ENCODE peak calls at places on chromosomes 2 and 18, in nine cellular contexts. One of them, this sample, is unnamed.

GRCh38 chr2:96788393-96789244 is 27.4 kb upstream of the CNNM3 start:
- DNase-seq in mucosa of descending colon: peak
- DNase-seq in suprapubic skin: no peak
- DNase-seq in stimulated activated CD4-positive, alpha-beta T cell treated with anti-CD3 and anti-CD28 coated beads, Interleukin-1b, Interleukin-23, amount 100 ng/mL, for 4 hours: no peak
- DNase-seq in cerebellar cortex: peak
- DNase-seq in activated naive CD4-positive, alpha-beta T cell: no peak
- DNase-seq in PC-9: peak
- DNase-seq in HuH-7.5: no peak
- DNase-seq in NCI-H1092 treated with DMSO at 0.1 percent for 48 hours: no peak
- DNase-seq in this sample: no peak

GRCh38 chr2:112033600-112033999 is 21.5 kb upstream of the TMEM87B start:
- DNase-seq in mucosa of descending colon: no peak
- DNase-seq in suprapubic skin: no peak
- DNase-seq in stimulated activated CD4-positive, alpha-beta T cell treated with anti-CD3 and anti-CD28 coated beads, Interleukin-1b, Interleukin-23, amount 100 ng/mL, for 4 hours: no peak
- DNase-seq in cerebellar cortex: no peak
- DNase-seq in activated naive CD4-positive, alpha-beta T cell: no peak
- DNase-seq in PC-9: peak
- DNase-seq in HuH-7.5: no peak
- DNase-seq in NCI-H1092 treated with DMSO at 0.1 percent for 48 hours: no peak
- DNase-seq in this sample: no peak

GRCh38 chr18:22093731-22094374 is 75.5 kb upstream of the GATA6 start:
- DNase-seq in mucosa of descending colon: no peak
- DNase-seq in suprapubic skin: no peak
- DNase-seq in stimulated activated CD4-positive, alpha-beta T cell treated with anti-CD3 and anti-CD28 coated beads, Interleukin-1b, Interleukin-23, amount 100 ng/mL, for 4 hours: no peak
- DNase-seq in cerebellar cortex: no peak
- DNase-seq in activated naive CD4-positive, alpha-beta T cell: no peak
- DNase-seq in PC-9: no peak
- DNase-seq in HuH-7.5: no peak
- DNase-seq in NCI-H1092 treated with DMSO at 0.1 percent for 48 hours: no peak
- DNase-seq in this sample: no peak

GRCh38 chr2:197339496-197340220 is 29.1 kb upstream of the ANKRD44 start:
- DNase-seq in mucosa of descending colon: no peak
- DNase-seq in suprapubic skin: no peak
- DNase-seq in stimulated activated CD4-positive, alpha-beta T cell treated with anti-CD3 and anti-CD28 coated beads, Interleukin-1b, Interleukin-23, amount 100 ng/mL, for 4 hours: no peak
- DNase-seq in cerebellar cortex: no peak
- DNase-seq in activated naive CD4-positive, alpha-beta T cell: no peak
- DNase-seq in PC-9: no peak
- DNase-seq in HuH-7.5: no peak
- DNase-seq in NCI-H1092 treated with DMSO at 0.1 percent for 48 hours: no peak
- DNase-seq in this sample: no peak

GRCh38 chr2:190835303-190835930 is 45.2 kb upstream of the GLS start:
- DNase-seq in mucosa of descending colon: no peak
- DNase-seq in suprapubic skin: no peak
- DNase-seq in stimulated activated CD4-positive, alpha-beta T cell treated with anti-CD3 and anti-CD28 coated beads, Interleukin-1b, Interleukin-23, amount 100 ng/mL, for 4 hours: no peak
- DNase-seq in cerebellar cortex: no peak
- DNase-seq in activated naive CD4-positive, alpha-beta T cell: no peak
- DNase-seq in PC-9: no peak
- DNase-seq in HuH-7.5: no peak
- DNase-seq in NCI-H1092 treated with DMSO at 0.1 percent for 48 hours: no peak
- DNase-seq in this sample: peak

GRCh38 chr2:238701066-238701906 is 146.6 kb upstream of the TWIST2 start:
- DNase-seq in mucosa of descending colon: no peak
- DNase-seq in suprapubic skin: no peak
- DNase-seq in stimulated activated CD4-positive, alpha-beta T cell treated with anti-CD3 and anti-CD28 coated beads, Interleukin-1b, Interleukin-23, amount 100 ng/mL, for 4 hours: no peak
- DNase-seq in cerebellar cortex: no peak
- DNase-seq in activated naive CD4-positive, alpha-beta T cell: no peak
- DNase-seq in PC-9: no peak
- DNase-seq in HuH-7.5: no peak
- DNase-seq in NCI-H1092 treated with DMSO at 0.1 percent for 48 hours: no peak
- DNase-seq in this sample: no peak

GRCh38 chr2:3864943-3865664 is 161.7 kb downstream of the DCDC2C start:
- DNase-seq in mucosa of descending colon: no peak
- DNase-seq in suprapubic skin: no peak
- DNase-seq in stimulated activated CD4-positive, alpha-beta T cell treated with anti-CD3 and anti-CD28 coated beads, Interleukin-1b, Interleukin-23, amount 100 ng/mL, for 4 hours: no peak
- DNase-seq in cerebellar cortex: peak
- DNase-seq in activated naive CD4-positive, alpha-beta T cell: no peak
- DNase-seq in PC-9: no peak
- DNase-seq in HuH-7.5: no peak
- DNase-seq in NCI-H1092 treated with DMSO at 0.1 percent for 48 hours: no peak
- DNase-seq in this sample: no peak

GRCh38 chr18:43620936-43621335 is 343.6 kb upstream of the SYT4 start:
- DNase-seq in mucosa of descending colon: no peak
- DNase-seq in suprapubic skin: no peak
- DNase-seq in stimulated activated CD4-positive, alpha-beta T cell treated with anti-CD3 and anti-CD28 coated beads, Interleukin-1b, Interleukin-23, amount 100 ng/mL, for 4 hours: no peak
- DNase-seq in cerebellar cortex: peak
- DNase-seq in activated naive CD4-positive, alpha-beta T cell: no peak
- DNase-seq in PC-9: no peak
- DNase-seq in HuH-7.5: peak
- DNase-seq in NCI-H1092 treated with DMSO at 0.1 percent for 48 hours: peak
- DNase-seq in this sample: no peak

GRCh38 chr2:152344561-152345195 is 9.7 kb downstream of the FMNL2 start:
- DNase-seq in mucosa of descending colon: no peak
- DNase-seq in suprapubic skin: no peak
- DNase-seq in stimulated activated CD4-positive, alpha-beta T cell treated with anti-CD3 and anti-CD28 coated beads, Interleukin-1b, Interleukin-23, amount 100 ng/mL, for 4 hours: no peak
- DNase-seq in cerebellar cortex: no peak
- DNase-seq in activated naive CD4-positive, alpha-beta T cell: no peak
- DNase-seq in PC-9: no peak
- DNase-seq in HuH-7.5: no peak
- DNase-seq in NCI-H1092 treated with DMSO at 0.1 percent for 48 hours: no peak
- DNase-seq in this sample: no peak

GRCh38 chr2:84427235-84428138 is 31.6 kb downstream of the SUCLG1 start:
- DNase-seq in mucosa of descending colon: no peak
- DNase-seq in suprapubic skin: no peak
- DNase-seq in stimulated activated CD4-positive, alpha-beta T cell treated with anti-CD3 and anti-CD28 coated beads, Interleukin-1b, Interleukin-23, amount 100 ng/mL, for 4 hours: no peak
- DNase-seq in cerebellar cortex: no peak
- DNase-seq in activated naive CD4-positive, alpha-beta T cell: no peak
- DNase-seq in PC-9: peak
- DNase-seq in HuH-7.5: no peak
- DNase-seq in NCI-H1092 treated with DMSO at 0.1 percent for 48 hours: no peak
- DNase-seq in this sample: no peak

GRCh38 chr18:26960901-26961300 is 95.4 kb upstream of the AQP4 start:
- DNase-seq in mucosa of descending colon: no peak
- DNase-seq in suprapubic skin: no peak
- DNase-seq in stimulated activated CD4-positive, alpha-beta T cell treated with anti-CD3 and anti-CD28 coated beads, Interleukin-1b, Interleukin-23, amount 100 ng/mL, for 4 hours: no peak
- DNase-seq in cerebellar cortex: no peak
- DNase-seq in activated naive CD4-positive, alpha-beta T cell: no peak
- DNase-seq in PC-9: no peak
- DNase-seq in HuH-7.5: no peak
- DNase-seq in NCI-H1092 treated with DMSO at 0.1 percent for 48 hours: no peak
- DNase-seq in this sample: no peak

GRCh38 chr2:216546646-216547403 is 48.2 kb downstream of the RPL37A start:
- DNase-seq in mucosa of descending colon: no peak
- DNase-seq in suprapubic skin: no peak
- DNase-seq in stimulated activated CD4-positive, alpha-beta T cell treated with anti-CD3 and anti-CD28 coated beads, Interleukin-1b, Interleukin-23, amount 100 ng/mL, for 4 hours: no peak
- DNase-seq in cerebellar cortex: no peak
- DNase-seq in activated naive CD4-positive, alpha-beta T cell: no peak
- DNase-seq in PC-9: no peak
- DNase-seq in HuH-7.5: no peak
- DNase-seq in NCI-H1092 treated with DMSO at 0.1 percent for 48 hours: no peak
- DNase-seq in this sample: no peak

GRCh38 chr2:62202019-62202722 is 6.3 kb downstream of the B3GNT2 start:
- DNase-seq in mucosa of descending colon: no peak
- DNase-seq in suprapubic skin: no peak
- DNase-seq in stimulated activated CD4-positive, alpha-beta T cell treated with anti-CD3 and anti-CD28 coated beads, Interleukin-1b, Interleukin-23, amount 100 ng/mL, for 4 hours: no peak
- DNase-seq in cerebellar cortex: no peak
- DNase-seq in activated naive CD4-positive, alpha-beta T cell: no peak
- DNase-seq in PC-9: no peak
- DNase-seq in HuH-7.5: no peak
- DNase-seq in NCI-H1092 treated with DMSO at 0.1 percent for 48 hours: no peak
- DNase-seq in this sample: no peak

GRCh38 chr2:1141079-1141478 is 190.4 kb downstream of the SNTG2 start:
- DNase-seq in mucosa of descending colon: no peak
- DNase-seq in suprapubic skin: no peak
- DNase-seq in stimulated activated CD4-positive, alpha-beta T cell treated with anti-CD3 and anti-CD28 coated beads, Interleukin-1b, Interleukin-23, amount 100 ng/mL, for 4 hours: no peak
- DNase-seq in cerebellar cortex: no peak
- DNase-seq in activated naive CD4-positive, alpha-beta T cell: no peak
- DNase-seq in PC-9: no peak
- DNase-seq in HuH-7.5: no peak
- DNase-seq in NCI-H1092 treated with DMSO at 0.1 percent for 48 hours: no peak
- DNase-seq in this sample: no peak

GRCh38 chr2:216149741-216150140 is 40.6 kb downstream of the XRCC5 start:
- DNase-seq in mucosa of descending colon: no peak
- DNase-seq in suprapubic skin: no peak
- DNase-seq in stimulated activated CD4-positive, alpha-beta T cell treated with anti-CD3 and anti-CD28 coated beads, Interleukin-1b, Interleukin-23, amount 100 ng/mL, for 4 hours: no peak
- DNase-seq in cerebellar cortex: no peak
- DNase-seq in activated naive CD4-positive, alpha-beta T cell: no peak
- DNase-seq in PC-9: no peak
- DNase-seq in HuH-7.5: no peak
- DNase-seq in NCI-H1092 treated with DMSO at 0.1 percent for 48 hours: no peak
- DNase-seq in this sample: no peak

GRCh38 chr2:66578067-66578852 is 143.3 kb downstream of the MEIS1 start:
- DNase-seq in mucosa of descending colon: peak
- DNase-seq in suprapubic skin: no peak
- DNase-seq in stimulated activated CD4-positive, alpha-beta T cell treated with anti-CD3 and anti-CD28 coated beads, Interleukin-1b, Interleukin-23, amount 100 ng/mL, for 4 hours: no peak
- DNase-seq in cerebellar cortex: peak
- DNase-seq in activated naive CD4-positive, alpha-beta T cell: no peak
- DNase-seq in PC-9: no peak
- DNase-seq in HuH-7.5: no peak
- DNase-seq in NCI-H1092 treated with DMSO at 0.1 percent for 48 hours: no peak
- DNase-seq in this sample: no peak

GRCh38 chr2:54986266-54986665 is 64.0 kb downstream of the RTN4 start:
- DNase-seq in mucosa of descending colon: no peak
- DNase-seq in suprapubic skin: no peak
- DNase-seq in stimulated activated CD4-positive, alpha-beta T cell treated with anti-CD3 and anti-CD28 coated beads, Interleukin-1b, Interleukin-23, amount 100 ng/mL, for 4 hours: no peak
- DNase-seq in cerebellar cortex: no peak
- DNase-seq in activated naive CD4-positive, alpha-beta T cell: no peak
- DNase-seq in PC-9: no peak
- DNase-seq in HuH-7.5: no peak
- DNase-seq in NCI-H1092 treated with DMSO at 0.1 percent for 48 hours: no peak
- DNase-seq in this sample: peak

GRCh38 chr2:95359035-95359434 is 43.5 kb upstream of the FAHD2A start:
- DNase-seq in mucosa of descending colon: no peak
- DNase-seq in suprapubic skin: no peak
- DNase-seq in stimulated activated CD4-positive, alpha-beta T cell treated with anti-CD3 and anti-CD28 coated beads, Interleukin-1b, Interleukin-23, amount 100 ng/mL, for 4 hours: no peak
- DNase-seq in cerebellar cortex: no peak
- DNase-seq in activated naive CD4-positive, alpha-beta T cell: no peak
- DNase-seq in PC-9: peak
- DNase-seq in HuH-7.5: no peak
- DNase-seq in NCI-H1092 treated with DMSO at 0.1 percent for 48 hours: no peak
- DNase-seq in this sample: no peak

GRCh38 chr2:60529111-60529510 is 24.3 kb downstream of the BCL11A start:
- DNase-seq in mucosa of descending colon: no peak
- DNase-seq in suprapubic skin: no peak
- DNase-seq in stimulated activated CD4-positive, alpha-beta T cell treated with anti-CD3 and anti-CD28 coated beads, Interleukin-1b, Interleukin-23, amount 100 ng/mL, for 4 hours: no peak
- DNase-seq in cerebellar cortex: no peak
- DNase-seq in activated naive CD4-positive, alpha-beta T cell: no peak
- DNase-seq in PC-9: no peak
- DNase-seq in HuH-7.5: no peak
- DNase-seq in NCI-H1092 treated with DMSO at 0.1 percent for 48 hours: no peak
- DNase-seq in this sample: no peak

GRCh38 chr2:105239924-105240323 is 1.6 kb upstream of the GPR45 start:
- DNase-seq in mucosa of descending colon: no peak
- DNase-seq in suprapubic skin: no peak
- DNase-seq in stimulated activated CD4-positive, alpha-beta T cell treated with anti-CD3 and anti-CD28 coated beads, Interleukin-1b, Interleukin-23, amount 100 ng/mL, for 4 hours: no peak
- DNase-seq in cerebellar cortex: no peak
- DNase-seq in activated naive CD4-positive, alpha-beta T cell: no peak
- DNase-seq in PC-9: no peak
- DNase-seq in HuH-7.5: no peak
- DNase-seq in NCI-H1092 treated with DMSO at 0.1 percent for 48 hours: no peak
- DNase-seq in this sample: no peak

GRCh38 chr2:101173707-101174295 is 22.6 kb upstream of the TBC1D8 start:
- DNase-seq in mucosa of descending colon: no peak
- DNase-seq in suprapubic skin: no peak
- DNase-seq in stimulated activated CD4-positive, alpha-beta T cell treated with anti-CD3 and anti-CD28 coated beads, Interleukin-1b, Interleukin-23, amount 100 ng/mL, for 4 hours: no peak
- DNase-seq in cerebellar cortex: no peak
- DNase-seq in activated naive CD4-positive, alpha-beta T cell: no peak
- DNase-seq in PC-9: no peak
- DNase-seq in HuH-7.5: no peak
- DNase-seq in NCI-H1092 treated with DMSO at 0.1 percent for 48 hours: no peak
- DNase-seq in this sample: no peak

GRCh38 chr2:98691307-98691706 is 39.6 kb downstream of the MGAT4A start:
- DNase-seq in mucosa of descending colon: no peak
- DNase-seq in suprapubic skin: no peak
- DNase-seq in stimulated activated CD4-positive, alpha-beta T cell treated with anti-CD3 and anti-CD28 coated beads, Interleukin-1b, Interleukin-23, amount 100 ng/mL, for 4 hours: no peak
- DNase-seq in cerebellar cortex: no peak
- DNase-seq in activated naive CD4-positive, alpha-beta T cell: no peak
- DNase-seq in PC-9: peak
- DNase-seq in HuH-7.5: no peak
- DNase-seq in NCI-H1092 treated with DMSO at 0.1 percent for 48 hours: no peak
- DNase-seq in this sample: no peak

GRCh38 chr18:46950064-46950656 is 32.8 kb downstream of the KATNAL2 start:
- DNase-seq in mucosa of descending colon: no peak
- DNase-seq in suprapubic skin: no peak
- DNase-seq in stimulated activated CD4-positive, alpha-beta T cell treated with anti-CD3 and anti-CD28 coated beads, Interleukin-1b, Interleukin-23, amount 100 ng/mL, for 4 hours: no peak
- DNase-seq in cerebellar cortex: no peak
- DNase-seq in activated naive CD4-positive, alpha-beta T cell: no peak
- DNase-seq in PC-9: no peak
- DNase-seq in HuH-7.5: peak
- DNase-seq in NCI-H1092 treated with DMSO at 0.1 percent for 48 hours: peak
- DNase-seq in this sample: no peak

GRCh38 chr18:56716692-56717146 is 65.6 kb downstream of the WDR7 start:
- DNase-seq in mucosa of descending colon: no peak
- DNase-seq in suprapubic skin: no peak
- DNase-seq in stimulated activated CD4-positive, alpha-beta T cell treated with anti-CD3 and anti-CD28 coated beads, Interleukin-1b, Interleukin-23, amount 100 ng/mL, for 4 hours: no peak
- DNase-seq in cerebellar cortex: no peak
- DNase-seq in activated naive CD4-positive, alpha-beta T cell: no peak
- DNase-seq in PC-9: no peak
- DNase-seq in HuH-7.5: no peak
- DNase-seq in NCI-H1092 treated with DMSO at 0.1 percent for 48 hours: no peak
- DNase-seq in this sample: no peak

GRCh38 chr2:111900859-111901258 is 2.5 kb downstream of the MERTK start:
- DNase-seq in mucosa of descending colon: no peak
- DNase-seq in suprapubic skin: no peak
- DNase-seq in stimulated activated CD4-positive, alpha-beta T cell treated with anti-CD3 and anti-CD28 coated beads, Interleukin-1b, Interleukin-23, amount 100 ng/mL, for 4 hours: no peak
- DNase-seq in cerebellar cortex: peak
- DNase-seq in activated naive CD4-positive, alpha-beta T cell: no peak
- DNase-seq in PC-9: no peak
- DNase-seq in HuH-7.5: peak
- DNase-seq in NCI-H1092 treated with DMSO at 0.1 percent for 48 hours: peak
- DNase-seq in this sample: no peak

GRCh38 chr2:67374949-67375348 is 22.2 kb upstream of the ETAA1 start:
- DNase-seq in mucosa of descending colon: no peak
- DNase-seq in suprapubic skin: no peak
- DNase-seq in stimulated activated CD4-positive, alpha-beta T cell treated with anti-CD3 and anti-CD28 coated beads, Interleukin-1b, Interleukin-23, amount 100 ng/mL, for 4 hours: no peak
- DNase-seq in cerebellar cortex: no peak
- DNase-seq in activated naive CD4-positive, alpha-beta T cell: no peak
- DNase-seq in PC-9: no peak
- DNase-seq in HuH-7.5: no peak
- DNase-seq in NCI-H1092 treated with DMSO at 0.1 percent for 48 hours: no peak
- DNase-seq in this sample: no peak